ENCODE peak calls at places on chromosomes 13 and 19, in seven cellular contexts. M is NCI-H2171; F is EH; Z is T-helper 2 cell treated with Interferon-gamma antibody and Interleukin-4, amounts not matched to agents 5 μg/mL and 100 μg/mL, for 36 hours; R is GM04504; Q is activated CD4-positive, alpha-beta T cell treated with anti-CD3 and anti-CD28 coated beads for 4 hours; O is mucosa of gallbladder. H is an unnamed sample.
A peak's percentile ranks its signal among the peaks of the same experiment; 100 is the strongest.

GRCh38 chr13:110327036-110327790 is 20.1 kb downstream of the COL4A2 start:
- DNase-seq in M (no peak), F (peak; percentile 84), Z (no peak), R (no peak), Q (no peak), O (no peak), H (no peak)

GRCh38 chr19:51359294-51359693 is 6.9 kb downstream of the ETFB start:
- DNase-seq in M (no peak), F (peak; percentile 81), Z (no peak), R (peak; percentile 80), Q (no peak), O (no peak), H (peak; percentile 79)

GRCh38 chr19:55248704-55249103 is 10.1 kb downstream of the PPP6R1 start:
- DNase-seq in M (no peak), F (no peak), Z (no peak), R (no peak), Q (no peak), O (no peak), H (no peak)

GRCh38 chr13:99805361-99805760 is 166.2 kb downstream of the ZIC5 start:
- DNase-seq in M (no peak), F (no peak), Z (no peak), R (no peak), Q (no peak), O (no peak), H (no peak)

GRCh38 chr13:22839554-22840286 is 341.1 kb upstream of the SGCG start:
- DNase-seq in M (no peak), F (no peak), Z (no peak), R (no peak), Q (no peak), O (no peak), H (no peak)

GRCh38 chr13:45361596-45362206 is 20.7 kb upstream of the TPT1 start:
- DNase-seq in M (no peak), F (peak; percentile 49), Z (no peak), R (no peak), Q (no peak), O (no peak), H (peak; percentile 75)

GRCh38 chr19:57389194-57389729 is 392 bp upstream of the ZNF548 start:
- DNase-seq in M (no peak), F (no peak), Z (no peak), R (no peak), Q (no peak), O (no peak), H (no peak)

GRCh38 chr19:2215281-2215751 is 20.8 kb downstream of the PLEKHJ1 start:
- DNase-seq in M (peak; percentile 56), F (no peak), Z (no peak), R (no peak), Q (peak; percentile 23), O (no peak), H (no peak)

GRCh38 chr19:47241919-47242644 is 11.1 kb upstream of the BBC3 start:
- DNase-seq in M (no peak), F (no peak), Z (no peak), R (no peak), Q (no peak), O (no peak), H (peak; percentile 17)

GRCh38 chr19:38062959-38063786 is 156.2 kb downstream of the SIPA1L3 start:
- DNase-seq in M (peak; percentile 85), F (no peak), Z (no peak), R (no peak), Q (no peak), O (peak; percentile 50), H (no peak)

GRCh38 chr19:35549174-35549788 is 3.9 kb downstream of the TMEM147 start:
- DNase-seq in M (peak; percentile 61), F (peak; percentile 72), Z (peak; percentile 39), R (peak; percentile 29), Q (peak; percentile 62), O (peak; percentile 37), H (peak; percentile 79)

GRCh38 chr13:92963029-92963428 is 263.6 kb upstream of the GPC6 start:
- DNase-seq in M (no peak), F (no peak), Z (no peak), R (no peak), Q (no peak), O (no peak), H (no peak)